ENCODE peak calls at places on chromosomes 6 and 20, in six cellular contexts. One of them, this sample, is unnamed.

GRCh38 chr6:142014515-142014914 is 118.2 kb upstream of the GJE1 start:
- DNase-seq in dorsolateral prefrontal cortex: no peak
- DNase-seq in cardiac muscle cell: no peak
- DNase-seq in breast epithelium: no peak
- DNase-seq in GM23248: peak; percentile 93
- DNase-seq in RWPE1: peak; percentile 66
- DNase-seq in this sample: no peak

GRCh38 chr20:53875452-53875851 is 194.9 kb downstream of the BCAS1 start:
- DNase-seq in RWPE1: no peak
- DNase-seq in dorsolateral prefrontal cortex: no peak
- DNase-seq in breast epithelium: no peak
- DNase-seq in cardiac muscle cell: no peak
- DNase-seq in GM23248: no peak
- DNase-seq in this sample: no peak

GRCh38 chr6:113449051-113449450 is 408.1 kb upstream of the MARCKS start:
- DNase-seq in GM23248: peak; percentile 79
- DNase-seq in cardiac muscle cell: no peak
- DNase-seq in RWPE1: peak; percentile 19
- DNase-seq in breast epithelium: no peak
- DNase-seq in dorsolateral prefrontal cortex: no peak
- DNase-seq in this sample: no peak

GRCh38 chr20:51380401-51381385 is 161.8 kb downstream of the NFATC2 start:
- DNase-seq in breast epithelium: no peak
- DNase-seq in GM23248: no peak
- DNase-seq in RWPE1: no peak
- DNase-seq in dorsolateral prefrontal cortex: no peak
- DNase-seq in cardiac muscle cell: peak; percentile 36
- DNase-seq in this sample: no peak

GRCh38 chr6:47545223-47545622 is 67.6 kb downstream of the CD2AP start:
- DNase-seq in RWPE1: no peak
- DNase-seq in cardiac muscle cell: no peak
- DNase-seq in dorsolateral prefrontal cortex: no peak
- DNase-seq in breast epithelium: no peak
- DNase-seq in GM23248: no peak
- DNase-seq in this sample: no peak

GRCh38 chr6:132202569-132202968 is 198.7 kb downstream of the MOXD1 start:
- DNase-seq in GM23248: peak; percentile 88
- DNase-seq in cardiac muscle cell: peak; percentile 29
- DNase-seq in RWPE1: no peak
- DNase-seq in dorsolateral prefrontal cortex: no peak
- DNase-seq in breast epithelium: no peak
- DNase-seq in this sample: no peak

GRCh38 chr20:61702246-61702645 is 363.4 kb downstream of the TAF4 start:
- DNase-seq in breast epithelium: no peak
- DNase-seq in GM23248: no peak
- DNase-seq in cardiac muscle cell: no peak
- DNase-seq in dorsolateral prefrontal cortex: no peak
- DNase-seq in RWPE1: no peak
- DNase-seq in this sample: no peak

GRCh38 chr20:16864069-16864468 is 115.9 kb downstream of the OTOR start:
- DNase-seq in RWPE1: no peak
- DNase-seq in dorsolateral prefrontal cortex: no peak
- DNase-seq in GM23248: peak; percentile 75
- DNase-seq in breast epithelium: no peak
- DNase-seq in cardiac muscle cell: no peak
- DNase-seq in this sample: no peak

GRCh38 chr6:151675746-151676459 is 131.6 kb upstream of the ESR1 start:
- DNase-seq in RWPE1: peak; percentile 71
- DNase-seq in breast epithelium: no peak
- DNase-seq in dorsolateral prefrontal cortex: no peak
- DNase-seq in cardiac muscle cell: peak; percentile 69
- DNase-seq in GM23248: peak; percentile 57
- DNase-seq in this sample: no peak

GRCh38 chr20:46348231-46348803 is 40.0 kb upstream of the CDH22 start:
- DNase-seq in cardiac muscle cell: peak; percentile 55
- DNase-seq in breast epithelium: no peak
- DNase-seq in RWPE1: no peak
- DNase-seq in dorsolateral prefrontal cortex: no peak
- DNase-seq in GM23248: peak; percentile 66
- DNase-seq in this sample: peak; percentile 47

GRCh38 chr6:148192310-148192709 is 150.3 kb upstream of the SASH1 start:
- DNase-seq in GM23248: peak; percentile 97
- DNase-seq in dorsolateral prefrontal cortex: no peak
- DNase-seq in breast epithelium: peak; percentile 51
- DNase-seq in RWPE1: peak; percentile 48
- DNase-seq in cardiac muscle cell: no peak
- DNase-seq in this sample: no peak

GRCh38 chr6:52697903-52698302 is 27.0 kb downstream of the TMEM14A start:
- DNase-seq in cardiac muscle cell: no peak
- DNase-seq in breast epithelium: no peak
- DNase-seq in GM23248: peak; percentile 12
- DNase-seq in RWPE1: peak; percentile 26
- DNase-seq in dorsolateral prefrontal cortex: no peak
- DNase-seq in this sample: no peak

GRCh38 chr20:59063358-59064213 is 21.0 kb upstream of the PRELID3B start:
- DNase-seq in GM23248: peak; percentile 40
- DNase-seq in cardiac muscle cell: peak; percentile 58
- DNase-seq in breast epithelium: no peak
- DNase-seq in dorsolateral prefrontal cortex: no peak
- DNase-seq in RWPE1: peak; percentile 96
- DNase-seq in this sample: no peak

GRCh38 chr20:41182296-41183212 is 45.2 kb downstream of the PLCG1 start:
- DNase-seq in breast epithelium: peak; percentile 19
- DNase-seq in cardiac muscle cell: no peak
- DNase-seq in GM23248: no peak
- DNase-seq in dorsolateral prefrontal cortex: no peak
- DNase-seq in RWPE1: peak; percentile 42
- DNase-seq in this sample: no peak

GRCh38 chr20:1937316-1937976 is 42.2 kb downstream of the SIRPA start:
- DNase-seq in cardiac muscle cell: no peak
- DNase-seq in RWPE1: no peak
- DNase-seq in breast epithelium: no peak
- DNase-seq in GM23248: no peak
- DNase-seq in dorsolateral prefrontal cortex: no peak
- DNase-seq in this sample: no peak

GRCh38 chr6:83696674-83697073 is 12.2 kb downstream of the SNAP91 start:
- DNase-seq in dorsolateral prefrontal cortex: no peak
- DNase-seq in RWPE1: peak; percentile 33
- DNase-seq in GM23248: no peak
- DNase-seq in cardiac muscle cell: no peak
- DNase-seq in breast epithelium: no peak
- DNase-seq in this sample: no peak

GRCh38 chr20:1870792-1871550 is 24.2 kb upstream of the SIRPA start:
- DNase-seq in breast epithelium: no peak
- DNase-seq in dorsolateral prefrontal cortex: no peak
- DNase-seq in cardiac muscle cell: no peak
- DNase-seq in RWPE1: no peak
- DNase-seq in GM23248: no peak
- DNase-seq in this sample: no peak

GRCh38 chr20:20437314-20437713 is 69.4 kb downstream of the INSM1 start:
- DNase-seq in cardiac muscle cell: no peak
- DNase-seq in GM23248: no peak
- DNase-seq in breast epithelium: no peak
- DNase-seq in dorsolateral prefrontal cortex: no peak
- DNase-seq in RWPE1: no peak
- DNase-seq in this sample: no peak

GRCh38 chr20:51861726-51862466 is 59.6 kb upstream of the SALL4 start:
- DNase-seq in breast epithelium: no peak
- DNase-seq in dorsolateral prefrontal cortex: no peak
- DNase-seq in GM23248: no peak
- DNase-seq in cardiac muscle cell: no peak
- DNase-seq in RWPE1: no peak
- DNase-seq in this sample: no peak

GRCh38 chr6:4349931-4350330 is 214.6 kb upstream of the ECI2 start:
- DNase-seq in RWPE1: no peak
- DNase-seq in cardiac muscle cell: no peak
- DNase-seq in GM23248: no peak
- DNase-seq in dorsolateral prefrontal cortex: no peak
- DNase-seq in breast epithelium: no peak
- DNase-seq in this sample: no peak

GRCh38 chr20:64001607-64002011 is 20.7 kb downstream of the PRPF6 start:
- DNase-seq in RWPE1: no peak
- DNase-seq in dorsolateral prefrontal cortex: no peak
- DNase-seq in cardiac muscle cell: no peak
- DNase-seq in GM23248: no peak
- DNase-seq in breast epithelium: no peak
- DNase-seq in this sample: no peak

GRCh38 chr6:24666097-24666615 is 543 bp downstream of the TDP2 start:
- DNase-seq in dorsolateral prefrontal cortex: no peak
- DNase-seq in cardiac muscle cell: peak; percentile 57
- DNase-seq in GM23248: peak; percentile 71
- DNase-seq in breast epithelium: no peak
- DNase-seq in RWPE1: peak; percentile 51
- DNase-seq in this sample: peak; percentile 62

GRCh38 chr6:111663692-111664564 is 58.2 kb upstream of the TRAF3IP2 start:
- DNase-seq in RWPE1: no peak
- DNase-seq in GM23248: peak; percentile 81
- DNase-seq in breast epithelium: no peak
- DNase-seq in dorsolateral prefrontal cortex: no peak
- DNase-seq in cardiac muscle cell: peak; percentile 79
- DNase-seq in this sample: peak; percentile 45

GRCh38 chr6:46052479-46052878 is 36.8 kb upstream of the CLIC5 start:
- DNase-seq in dorsolateral prefrontal cortex: no peak
- DNase-seq in breast epithelium: no peak
- DNase-seq in cardiac muscle cell: peak; percentile 52
- DNase-seq in RWPE1: no peak
- DNase-seq in GM23248: no peak
- DNase-seq in this sample: no peak

GRCh38 chr6:46051962-46052361 is 36.3 kb upstream of the CLIC5 start:
- DNase-seq in dorsolateral prefrontal cortex: no peak
- DNase-seq in RWPE1: no peak
- DNase-seq in breast epithelium: no peak
- DNase-seq in cardiac muscle cell: no peak
- DNase-seq in GM23248: peak; percentile 15
- DNase-seq in this sample: no peak

GRCh38 chr6:46053034-46053933 is 37.6 kb upstream of the CLIC5 start:
- DNase-seq in dorsolateral prefrontal cortex: no peak
- DNase-seq in breast epithelium: no peak
- DNase-seq in RWPE1: no peak
- DNase-seq in cardiac muscle cell: peak; percentile 67
- DNase-seq in GM23248: no peak
- DNase-seq in this sample: no peak

GRCh38 chr6:46056906-46057529 is 41.4 kb upstream of the CLIC5 start:
- DNase-seq in cardiac muscle cell: no peak
- DNase-seq in breast epithelium: no peak
- DNase-seq in GM23248: peak; percentile 3
- DNase-seq in RWPE1: no peak
- DNase-seq in dorsolateral prefrontal cortex: no peak
- DNase-seq in this sample: no peak

GRCh38 chr6:46054531-46054930 is 38.9 kb upstream of the CLIC5 start:
- DNase-seq in dorsolateral prefrontal cortex: no peak
- DNase-seq in breast epithelium: no peak
- DNase-seq in GM23248: no peak
- DNase-seq in RWPE1: no peak
- DNase-seq in cardiac muscle cell: no peak
- DNase-seq in this sample: no peak
- H3K27ac ChIP-seq in dorsolateral prefrontal cortex: no peak overlapping the region
- H3K27ac ChIP-seq in breast epithelium: peak overlapping the region; percentile 78
- H3K27ac ChIP-seq in GM23248: no peak overlapping the region
- H3K27ac ChIP-seq in RWPE1: no peak overlapping the region
- H3K27ac ChIP-seq in cardiac muscle cell: peak overlapping the region; percentile 76
- H3K27ac ChIP-seq in this sample: no peak overlapping the region

GRCh38 chr6:118397653-118398052 is 150.4 kb upstream of the PLN start:
- DNase-seq in dorsolateral prefrontal cortex: no peak
- DNase-seq in GM23248: no peak
- DNase-seq in breast epithelium: no peak
- DNase-seq in cardiac muscle cell: no peak
- DNase-seq in RWPE1: no peak
- DNase-seq in this sample: no peak
- H3K27ac ChIP-seq in dorsolateral prefrontal cortex: no peak overlapping the region
- H3K27ac ChIP-seq in GM23248: no peak overlapping the region
- H3K27ac ChIP-seq in breast epithelium: no peak overlapping the region
- H3K27ac ChIP-seq in cardiac muscle cell: no peak overlapping the region
- H3K27ac ChIP-seq in RWPE1: no peak overlapping the region
- H3K27ac ChIP-seq in this sample: no peak overlapping the region

GRCh38 chr6:128417698-128418097 is 102.7 kb downstream of the PTPRK start:
- DNase-seq in RWPE1: no peak
- DNase-seq in breast epithelium: no peak
- DNase-seq in cardiac muscle cell: no peak
- DNase-seq in GM23248: no peak
- DNase-seq in dorsolateral prefrontal cortex: no peak
- DNase-seq in this sample: no peak
- H3K27ac ChIP-seq in RWPE1: no peak overlapping the region
- H3K27ac ChIP-seq in breast epithelium: no peak overlapping the region
- H3K27ac ChIP-seq in cardiac muscle cell: no peak overlapping the region
- H3K27ac ChIP-seq in GM23248: no peak overlapping the region
- H3K27ac ChIP-seq in dorsolateral prefrontal cortex: no peak overlapping the region
- H3K27ac ChIP-seq in this sample: no peak overlapping the region

DNA sequence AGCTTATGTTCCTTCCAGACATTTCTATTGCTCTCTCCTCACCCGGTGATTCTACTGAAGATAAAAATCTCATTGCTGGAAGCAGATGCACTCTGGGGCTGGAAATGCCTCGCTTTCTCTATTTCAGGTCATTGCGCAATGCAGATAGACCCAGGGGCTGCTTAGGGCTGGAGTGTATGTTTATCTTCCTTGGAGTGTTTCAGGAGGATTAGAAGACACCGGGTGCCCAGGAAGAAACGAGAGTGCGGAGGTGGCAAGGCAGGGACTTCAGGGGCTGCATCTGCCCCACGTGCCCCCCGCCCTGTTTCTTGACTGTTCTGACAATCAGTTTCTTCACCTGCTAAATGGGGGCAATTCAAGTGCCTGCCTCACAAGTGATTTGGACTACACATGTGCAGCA is 45.6 kb upstream of the IYD start:
- DNase-seq in cardiac muscle cell: no peak
- DNase-seq in breast epithelium: no peak
- DNase-seq in GM23248: no peak
- DNase-seq in dorsolateral prefrontal cortex: no peak
- DNase-seq in RWPE1: no peak
- DNase-seq in this sample: no peak
- H3K27ac ChIP-seq in cardiac muscle cell: no peak overlapping the region
- H3K27ac ChIP-seq in breast epithelium: no peak overlapping the region
- H3K27ac ChIP-seq in GM23248: no peak overlapping the region
- H3K27ac ChIP-seq in dorsolateral prefrontal cortex: no peak overlapping the region
- H3K27ac ChIP-seq in RWPE1: no peak overlapping the region
- H3K27ac ChIP-seq in this sample: no peak overlapping the region

GRCh38 chr20:4329232-4329631 is 313.9 kb upstream of the RNF24 start:
- DNase-seq in GM23248: no peak
- DNase-seq in breast epithelium: no peak
- DNase-seq in dorsolateral prefrontal cortex: no peak
- DNase-seq in cardiac muscle cell: no peak
- DNase-seq in RWPE1: no peak
- DNase-seq in this sample: no peak
- H3K27ac ChIP-seq in GM23248: no peak overlapping the region
- H3K27ac ChIP-seq in breast epithelium: no peak overlapping the region
- H3K27ac ChIP-seq in dorsolateral prefrontal cortex: no peak overlapping the region
- H3K27ac ChIP-seq in cardiac muscle cell: no peak overlapping the region
- H3K27ac ChIP-seq in RWPE1: no peak overlapping the region
- H3K27ac ChIP-seq in this sample: no peak overlapping the region

This sample was measured in caudate nucleus.